ENCODE peak calls at places on chromosomes 4 and X, in four cellular contexts. O is activated CD4-positive, alpha-beta T cell treated with anti-CD3 and anti-CD28 coated beads for 48 hours; U is WTC11; I is amniotic stem cell. N is an unnamed sample.

GRCh38 chrX:111052478-111052877 is 43.5 kb upstream of the PAK3 start:
- DNase-seq in O (no peak), U (no peak), I (no peak), N (no peak)

GRCh38 chrX:150696836-150697235 is 3.6 kb downstream of the MTMR1 start:
- DNase-seq in O (peak; percentile 38), U (no peak), I (no peak), N (no peak)

GRCh38 chr4:85005865-85006377 is 39.4 kb upstream of the WDFY3 start:
- DNase-seq in O (no peak), U (no peak), I (peak; percentile 37), N (no peak)

GRCh38 chr4:188154668-188155423 is 15.6 kb downstream of the TRIML1 start:
- DNase-seq in O (no peak), U (no peak), I (no peak), N (no peak)

GRCh38 chrX:12011075-12011474 is 127.2 kb upstream of the FRMPD4 start:
- DNase-seq in O (no peak), U (no peak), I (no peak), N (no peak)

GRCh38 chr4:27986476-27986875 is 1125.8 kb downstream of the STIM2 start:
- DNase-seq in O (no peak), U (no peak), I (no peak), N (no peak)

GRCh38 chr4:54566608-54567007 is 91.1 kb upstream of the KIT start:
- DNase-seq in O (no peak), U (no peak), I (no peak), N (no peak)

GRCh38 chr4:121668368-121669162 is 28.2 kb downstream of the ANXA5 start:
- DNase-seq in O (peak; percentile 8), U (no peak), I (peak; percentile 90), N (no peak)

GRCh38 chr4:83114576-83114975 is at the start of gene PLAC8:
- DNase-seq in O (peak; percentile 20), U (no peak), I (no peak), N (no peak)

GRCh38 chr4:22312113-22312512 is 203.8 kb downstream of the ADGRA3 start:
- DNase-seq in O (no peak), U (no peak), I (no peak), N (no peak)

GRCh38 chr4:32847466-32847865 is 2127.3 kb downstream of the PCDH7 start:
- DNase-seq in O (no peak), U (no peak), I (no peak), N (no peak)

GRCh38 chr4:150314031-150314430 is 235.8 kb downstream of the DCLK2 start:
- DNase-seq in O (no peak), U (no peak), I (no peak), N (no peak)

GRCh38 chrX:101081257-101081656 is 2.6 kb downstream of the TMEM35A start:
- DNase-seq in O (no peak), U (no peak), I (no peak), N (no peak)

GRCh38 chr4:153556441-153556815 is 90.3 kb downstream of the TMEM131L start:
- DNase-seq in O (no peak), U (no peak), I (no peak), N (no peak)

GRCh38 chrX:24294619-24295018 is 19.2 kb downstream of the SUPT20HL2 start:
- DNase-seq in O (peak; percentile 65), U (peak; percentile 57), I (no peak), N (peak; percentile 16)

GRCh38 chrX:39283239-39283638 is 482.0 kb downstream of the MID1IP1 start:
- DNase-seq in O (no peak), U (no peak), I (no peak), N (no peak)

GRCh38 chrX:66728818-66729271 is 90.0 kb upstream of the EDA2R start:
- DNase-seq in O (peak; percentile 59), U (peak; percentile 49), I (peak; percentile 21), N (peak; percentile 20)

GRCh38 chr4:85842540-85842939 is 367.6 kb downstream of the ARHGAP24 start:
- DNase-seq in O (no peak), U (no peak), I (no peak), N (no peak)

GRCh38 chr4:48400416-48400815 is 59.1 kb downstream of the SLAIN2 start:
- DNase-seq in O (no peak), U (no peak), I (no peak), N (no peak)

GRCh38 chr4:8201341-8201781 is 2.3 kb downstream of the SH3TC1 start:
- DNase-seq in O (peak; percentile 42), U (no peak), I (no peak), N (no peak)

GRCh38 chr4:8590546-8590880 is 2.1 kb upstream of the CPZ start:
- DNase-seq in O (no peak), U (no peak), I (no peak), N (no peak)

GRCh38 chr4:5162909-5163508 is 111.7 kb downstream of the STK32B start:
- DNase-seq in O (no peak), U (no peak), I (no peak), N (no peak)

GRCh38 chr4:38967260-38968095 is 64.7 kb downstream of the TMEM156 start:
- DNase-seq in O (no peak), U (no peak), I (peak; percentile 90), N (no peak)

GRCh38 chrX:64894454-64895038 is 81.7 kb downstream of the ZC4H2 start:
- DNase-seq in O (peak; percentile 47), U (peak; percentile 57), I (no peak), N (peak; percentile 35)

GRCh38 chr4:129278868-129279267 is 182.9 kb downstream of the C4orf33 start:
- DNase-seq in O (no peak), U (no peak), I (no peak), N (no peak)

GRCh38 chr4:87545052-87545451 is 15.9 kb upstream of the SPARCL1 start:
- DNase-seq in O (no peak), U (no peak), I (no peak), N (no peak)

GRCh38 chr4:51836531-51836930 is 6.4 kb upstream of the DCUN1D4 start:
- DNase-seq in O (no peak), U (no peak), I (no peak), N (no peak)

GRCh38 chr4:76607266-76607799 is 172.3 kb downstream of the SHROOM3 start:
- DNase-seq in O (no peak), U (no peak), I (no peak), N (no peak)

GRCh38 chr4:96946552-96946951 is 1106.7 kb downstream of the PDHA2 start:
- DNase-seq in O (no peak), U (no peak), I (no peak), N (no peak)